ENCODE peak calls at places on chromosome 11, in eight cellular contexts. One of them, this sample, is unnamed.

GRCh38 chr11:118473537-118473936 is 37.2 kb downstream of the KMT2A start:
- DNase-seq in left ventricle myocardium inferior: no peak
- DNase-seq in stimulated activated CD8-positive, alpha-beta memory T cell treated with anti-CD3 and anti-CD28 coated beads, Interleukin-15, amount 100 ng/mL, for 24 hours: no peak
- DNase-seq in Calu3: no peak
- DNase-seq in lower lobe of right lung: no peak
- DNase-seq in head of caudate nucleus: no peak
- DNase-seq in lower leg skin: no peak
- DNase-seq in nephron progenitor cell: no peak
- DNase-seq in this sample: no peak

GRCh38 chr11:87926250-87926970 is 248.8 kb downstream of the RAB38 start:
- DNase-seq in nephron progenitor cell: no peak
- DNase-seq in left ventricle myocardium inferior: no peak
- DNase-seq in lower lobe of right lung: no peak
- DNase-seq in stimulated activated CD8-positive, alpha-beta memory T cell treated with anti-CD3 and anti-CD28 coated beads, Interleukin-15, amount 100 ng/mL, for 24 hours: no peak
- DNase-seq in lower leg skin: no peak
- DNase-seq in Calu3: no peak
- DNase-seq in head of caudate nucleus: no peak
- DNase-seq in this sample: no peak

GRCh38 chr11:68158580-68158979 is 37.4 kb upstream of the CHKA start:
- DNase-seq in lower leg skin: no peak
- DNase-seq in nephron progenitor cell: no peak
- DNase-seq in lower lobe of right lung: no peak
- DNase-seq in stimulated activated CD8-positive, alpha-beta memory T cell treated with anti-CD3 and anti-CD28 coated beads, Interleukin-15, amount 100 ng/mL, for 24 hours: no peak
- DNase-seq in left ventricle myocardium inferior: no peak
- DNase-seq in Calu3: no peak
- DNase-seq in head of caudate nucleus: no peak
- DNase-seq in this sample: no peak

GRCh38 chr11:122784325-122785155 is 53.8 kb upstream of the CRTAM start:
- DNase-seq in nephron progenitor cell: no peak
- DNase-seq in stimulated activated CD8-positive, alpha-beta memory T cell treated with anti-CD3 and anti-CD28 coated beads, Interleukin-15, amount 100 ng/mL, for 24 hours: no peak
- DNase-seq in head of caudate nucleus: no peak
- DNase-seq in Calu3: no peak
- DNase-seq in left ventricle myocardium inferior: no peak
- DNase-seq in lower lobe of right lung: no peak
- DNase-seq in lower leg skin: peak
- DNase-seq in this sample: no peak

GRCh38 chr11:57751676-57752253 is at the start of gene BTBD18:
- DNase-seq in nephron progenitor cell: no peak
- DNase-seq in head of caudate nucleus: no peak
- DNase-seq in lower lobe of right lung: no peak
- DNase-seq in stimulated activated CD8-positive, alpha-beta memory T cell treated with anti-CD3 and anti-CD28 coated beads, Interleukin-15, amount 100 ng/mL, for 24 hours: no peak
- DNase-seq in lower leg skin: no peak
- DNase-seq in left ventricle myocardium inferior: no peak
- DNase-seq in Calu3: peak
- DNase-seq in this sample: no peak

GRCh38 chr11:76803023-76803422 is 19.9 kb downstream of the TSKU start:
- DNase-seq in stimulated activated CD8-positive, alpha-beta memory T cell treated with anti-CD3 and anti-CD28 coated beads, Interleukin-15, amount 100 ng/mL, for 24 hours: no peak
- DNase-seq in lower leg skin: peak
- DNase-seq in head of caudate nucleus: no peak
- DNase-seq in nephron progenitor cell: no peak
- DNase-seq in lower lobe of right lung: no peak
- DNase-seq in Calu3: no peak
- DNase-seq in left ventricle myocardium inferior: no peak
- DNase-seq in this sample: no peak

GRCh38 chr11:68751331-68751856 is at the start of gene TESMIN:
- DNase-seq in stimulated activated CD8-positive, alpha-beta memory T cell treated with anti-CD3 and anti-CD28 coated beads, Interleukin-15, amount 100 ng/mL, for 24 hours: peak
- DNase-seq in lower lobe of right lung: peak
- DNase-seq in left ventricle myocardium inferior: peak
- DNase-seq in head of caudate nucleus: peak
- DNase-seq in nephron progenitor cell: peak
- DNase-seq in lower leg skin: peak
- DNase-seq in Calu3: peak
- DNase-seq in this sample: peak

GRCh38 chr11:130449996-130450419 is 1.6 kb downstream of the ADAMTS15 start:
- DNase-seq in left ventricle myocardium inferior: peak
- DNase-seq in lower leg skin: peak
- DNase-seq in head of caudate nucleus: peak
- DNase-seq in Calu3: no peak
- DNase-seq in nephron progenitor cell: peak
- DNase-seq in stimulated activated CD8-positive, alpha-beta memory T cell treated with anti-CD3 and anti-CD28 coated beads, Interleukin-15, amount 100 ng/mL, for 24 hours: no peak
- DNase-seq in lower lobe of right lung: peak
- DNase-seq in this sample: peak

GRCh38 chr11:134261626-134262488 is 8.5 kb downstream of the ACAD8 start:
- DNase-seq in lower leg skin: no peak
- DNase-seq in nephron progenitor cell: peak
- DNase-seq in left ventricle myocardium inferior: no peak
- DNase-seq in stimulated activated CD8-positive, alpha-beta memory T cell treated with anti-CD3 and anti-CD28 coated beads, Interleukin-15, amount 100 ng/mL, for 24 hours: no peak
- DNase-seq in head of caudate nucleus: no peak
- DNase-seq in Calu3: peak
- DNase-seq in lower lobe of right lung: no peak
- DNase-seq in this sample: no peak

GRCh38 chr11:106424111-106424510 is 346.6 kb downstream of the AASDHPPT start:
- DNase-seq in stimulated activated CD8-positive, alpha-beta memory T cell treated with anti-CD3 and anti-CD28 coated beads, Interleukin-15, amount 100 ng/mL, for 24 hours: no peak
- DNase-seq in nephron progenitor cell: no peak
- DNase-seq in lower lobe of right lung: no peak
- DNase-seq in Calu3: no peak
- DNase-seq in left ventricle myocardium inferior: no peak
- DNase-seq in head of caudate nucleus: no peak
- DNase-seq in lower leg skin: no peak
- DNase-seq in this sample: no peak

GRCh38 chr11:67610302-67610868 is 3.6 kb downstream of the NDUFV1 start:
- DNase-seq in Calu3: no peak
- DNase-seq in left ventricle myocardium inferior: no peak
- DNase-seq in nephron progenitor cell: no peak
- DNase-seq in lower lobe of right lung: no peak
- DNase-seq in lower leg skin: no peak
- DNase-seq in head of caudate nucleus: no peak
- DNase-seq in stimulated activated CD8-positive, alpha-beta memory T cell treated with anti-CD3 and anti-CD28 coated beads, Interleukin-15, amount 100 ng/mL, for 24 hours: no peak
- DNase-seq in this sample: no peak

GRCh38 chr11:57615308-57615707 is 17.8 kb downstream of the SERPING1 start:
- DNase-seq in Calu3: no peak
- DNase-seq in lower leg skin: no peak
- DNase-seq in left ventricle myocardium inferior: no peak
- DNase-seq in lower lobe of right lung: no peak
- DNase-seq in nephron progenitor cell: no peak
- DNase-seq in head of caudate nucleus: no peak
- DNase-seq in stimulated activated CD8-positive, alpha-beta memory T cell treated with anti-CD3 and anti-CD28 coated beads, Interleukin-15, amount 100 ng/mL, for 24 hours: no peak
- DNase-seq in this sample: no peak

GRCh38 chr11:133945087-133945974 is 11.4 kb downstream of the IGSF9B start:
- DNase-seq in nephron progenitor cell: no peak
- DNase-seq in left ventricle myocardium inferior: peak
- DNase-seq in lower leg skin: no peak
- DNase-seq in stimulated activated CD8-positive, alpha-beta memory T cell treated with anti-CD3 and anti-CD28 coated beads, Interleukin-15, amount 100 ng/mL, for 24 hours: no peak
- DNase-seq in lower lobe of right lung: no peak
- DNase-seq in Calu3: peak
- DNase-seq in head of caudate nucleus: peak
- DNase-seq in this sample: peak

GRCh38 chr11:3155691-3156258 is 9.3 kb downstream of the OSBPL5 start:
- DNase-seq in head of caudate nucleus: no peak
- DNase-seq in stimulated activated CD8-positive, alpha-beta memory T cell treated with anti-CD3 and anti-CD28 coated beads, Interleukin-15, amount 100 ng/mL, for 24 hours: no peak
- DNase-seq in Calu3: no peak
- DNase-seq in nephron progenitor cell: peak
- DNase-seq in left ventricle myocardium inferior: peak
- DNase-seq in lower lobe of right lung: peak
- DNase-seq in lower leg skin: no peak
- DNase-seq in this sample: no peak

GRCh38 chr11:44572884-44573283 is 7.4 kb downstream of the CD82 start:
- DNase-seq in left ventricle myocardium inferior: no peak
- DNase-seq in stimulated activated CD8-positive, alpha-beta memory T cell treated with anti-CD3 and anti-CD28 coated beads, Interleukin-15, amount 100 ng/mL, for 24 hours: no peak
- DNase-seq in head of caudate nucleus: no peak
- DNase-seq in Calu3: no peak
- DNase-seq in lower leg skin: peak
- DNase-seq in lower lobe of right lung: no peak
- DNase-seq in nephron progenitor cell: no peak
- DNase-seq in this sample: no peak

GRCh38 chr11:45872513-45873356 is 12.7 kb upstream of the MAPK8IP1 start:
- DNase-seq in lower lobe of right lung: no peak
- DNase-seq in Calu3: peak
- DNase-seq in lower leg skin: no peak
- DNase-seq in stimulated activated CD8-positive, alpha-beta memory T cell treated with anti-CD3 and anti-CD28 coated beads, Interleukin-15, amount 100 ng/mL, for 24 hours: no peak
- DNase-seq in head of caudate nucleus: peak
- DNase-seq in nephron progenitor cell: peak
- DNase-seq in left ventricle myocardium inferior: no peak
- DNase-seq in this sample: peak

GRCh38 chr11:130611791-130612251 is 163.4 kb downstream of the ADAMTS15 start:
- DNase-seq in Calu3: no peak
- DNase-seq in lower lobe of right lung: no peak
- DNase-seq in stimulated activated CD8-positive, alpha-beta memory T cell treated with anti-CD3 and anti-CD28 coated beads, Interleukin-15, amount 100 ng/mL, for 24 hours: no peak
- DNase-seq in left ventricle myocardium inferior: no peak
- DNase-seq in lower leg skin: no peak
- DNase-seq in head of caudate nucleus: no peak
- DNase-seq in nephron progenitor cell: no peak
- DNase-seq in this sample: no peak

GRCh38 chr11:6319879-6320410 is 356 bp downstream of the CAVIN3 start:
- DNase-seq in lower leg skin: peak
- DNase-seq in nephron progenitor cell: peak
- DNase-seq in left ventricle myocardium inferior: peak
- DNase-seq in lower lobe of right lung: peak
- DNase-seq in stimulated activated CD8-positive, alpha-beta memory T cell treated with anti-CD3 and anti-CD28 coated beads, Interleukin-15, amount 100 ng/mL, for 24 hours: no peak
- DNase-seq in Calu3: peak
- DNase-seq in head of caudate nucleus: no peak
- DNase-seq in this sample: peak

GRCh38 chr11:12120031-12121008 is 9.9 kb downstream of the MICAL2 start:
- DNase-seq in nephron progenitor cell: no peak
- DNase-seq in lower leg skin: no peak
- DNase-seq in head of caudate nucleus: no peak
- DNase-seq in Calu3: no peak
- DNase-seq in left ventricle myocardium inferior: no peak
- DNase-seq in stimulated activated CD8-positive, alpha-beta memory T cell treated with anti-CD3 and anti-CD28 coated beads, Interleukin-15, amount 100 ng/mL, for 24 hours: no peak
- DNase-seq in lower lobe of right lung: no peak
- DNase-seq in this sample: no peak

GRCh38 chr11:117421041-117421440 is 93.4 kb downstream of the CEP164 start:
- DNase-seq in head of caudate nucleus: no peak
- DNase-seq in lower leg skin: no peak
- DNase-seq in lower lobe of right lung: no peak
- DNase-seq in nephron progenitor cell: no peak
- DNase-seq in stimulated activated CD8-positive, alpha-beta memory T cell treated with anti-CD3 and anti-CD28 coated beads, Interleukin-15, amount 100 ng/mL, for 24 hours: no peak
- DNase-seq in left ventricle myocardium inferior: no peak
- DNase-seq in Calu3: no peak
- DNase-seq in this sample: no peak

GRCh38 chr11:9280655-9281301 is 15.6 kb upstream of the DENND5A start:
- DNase-seq in nephron progenitor cell: no peak
- DNase-seq in left ventricle myocardium inferior: no peak
- DNase-seq in lower leg skin: no peak
- DNase-seq in head of caudate nucleus: no peak
- DNase-seq in stimulated activated CD8-positive, alpha-beta memory T cell treated with anti-CD3 and anti-CD28 coated beads, Interleukin-15, amount 100 ng/mL, for 24 hours: no peak
- DNase-seq in lower lobe of right lung: no peak
- DNase-seq in Calu3: peak
- DNase-seq in this sample: peak

GRCh38 chr11:12361650-12362049 is 15.7 kb upstream of the PARVA start:
- DNase-seq in Calu3: peak
- DNase-seq in left ventricle myocardium inferior: no peak
- DNase-seq in stimulated activated CD8-positive, alpha-beta memory T cell treated with anti-CD3 and anti-CD28 coated beads, Interleukin-15, amount 100 ng/mL, for 24 hours: no peak
- DNase-seq in head of caudate nucleus: no peak
- DNase-seq in lower lobe of right lung: no peak
- DNase-seq in lower leg skin: no peak
- DNase-seq in nephron progenitor cell: no peak
- DNase-seq in this sample: no peak

GRCh38 chr11:35380603-35381002 is 38.8 kb downstream of the SLC1A2 start:
- DNase-seq in left ventricle myocardium inferior: no peak
- DNase-seq in nephron progenitor cell: no peak
- DNase-seq in stimulated activated CD8-positive, alpha-beta memory T cell treated with anti-CD3 and anti-CD28 coated beads, Interleukin-15, amount 100 ng/mL, for 24 hours: no peak
- DNase-seq in Calu3: no peak
- DNase-seq in lower lobe of right lung: no peak
- DNase-seq in head of caudate nucleus: no peak
- DNase-seq in lower leg skin: no peak
- DNase-seq in this sample: no peak

GRCh38 chr11:73507086-73507485 is 90.8 kb downstream of the FAM168A start:
- DNase-seq in head of caudate nucleus: no peak
- DNase-seq in lower lobe of right lung: no peak
- DNase-seq in Calu3: no peak
- DNase-seq in lower leg skin: no peak
- DNase-seq in stimulated activated CD8-positive, alpha-beta memory T cell treated with anti-CD3 and anti-CD28 coated beads, Interleukin-15, amount 100 ng/mL, for 24 hours: no peak
- DNase-seq in left ventricle myocardium inferior: no peak
- DNase-seq in nephron progenitor cell: no peak
- DNase-seq in this sample: no peak

GRCh38 chr11:2355000-2355644 is 22.0 kb upstream of the CD81 start:
- DNase-seq in left ventricle myocardium inferior: no peak
- DNase-seq in head of caudate nucleus: no peak
- DNase-seq in nephron progenitor cell: no peak
- DNase-seq in lower leg skin: no peak
- DNase-seq in lower lobe of right lung: no peak
- DNase-seq in stimulated activated CD8-positive, alpha-beta memory T cell treated with anti-CD3 and anti-CD28 coated beads, Interleukin-15, amount 100 ng/mL, for 24 hours: no peak
- DNase-seq in Calu3: no peak
- DNase-seq in this sample: no peak

GRCh38 chr11:74268451-74268850 is 43.0 kb downstream of the P4HA3 start:
- DNase-seq in lower leg skin: no peak
- DNase-seq in stimulated activated CD8-positive, alpha-beta memory T cell treated with anti-CD3 and anti-CD28 coated beads, Interleukin-15, amount 100 ng/mL, for 24 hours: no peak
- DNase-seq in nephron progenitor cell: no peak
- DNase-seq in lower lobe of right lung: no peak
- DNase-seq in left ventricle myocardium inferior: no peak
- DNase-seq in head of caudate nucleus: no peak
- DNase-seq in Calu3: no peak
- DNase-seq in this sample: no peak

GRCh38 chr11:69643646-69644045 is 2.7 kb downstream of the CCND1 start:
- DNase-seq in left ventricle myocardium inferior: no peak
- DNase-seq in head of caudate nucleus: no peak
- DNase-seq in Calu3: no peak
- DNase-seq in lower lobe of right lung: no peak
- DNase-seq in lower leg skin: no peak
- DNase-seq in nephron progenitor cell: no peak
- DNase-seq in stimulated activated CD8-positive, alpha-beta memory T cell treated with anti-CD3 and anti-CD28 coated beads, Interleukin-15, amount 100 ng/mL, for 24 hours: no peak
- DNase-seq in this sample: no peak

GRCh38 chr11:25943777-25944661 is 387.9 kb upstream of the ANO3 start:
- DNase-seq in left ventricle myocardium inferior: no peak
- DNase-seq in Calu3: no peak
- DNase-seq in stimulated activated CD8-positive, alpha-beta memory T cell treated with anti-CD3 and anti-CD28 coated beads, Interleukin-15, amount 100 ng/mL, for 24 hours: no peak
- DNase-seq in lower lobe of right lung: no peak
- DNase-seq in nephron progenitor cell: no peak
- DNase-seq in head of caudate nucleus: no peak
- DNase-seq in lower leg skin: no peak
- DNase-seq in this sample: no peak

GRCh38 chr11:36077886-36078685 is 134.2 kb downstream of the LDLRAD3 start:
- DNase-seq in head of caudate nucleus: no peak
- DNase-seq in nephron progenitor cell: no peak
- DNase-seq in left ventricle myocardium inferior: no peak
- DNase-seq in stimulated activated CD8-positive, alpha-beta memory T cell treated with anti-CD3 and anti-CD28 coated beads, Interleukin-15, amount 100 ng/mL, for 24 hours: no peak
- DNase-seq in lower leg skin: no peak
- DNase-seq in Calu3: no peak
- DNase-seq in lower lobe of right lung: no peak
- DNase-seq in this sample: no peak

GRCh38 chr11:70572974-70573260 is 174.6 kb downstream of the CTTN start:
- DNase-seq in head of caudate nucleus: no peak
- DNase-seq in lower leg skin: no peak
- DNase-seq in Calu3: no peak
- DNase-seq in left ventricle myocardium inferior: no peak
- DNase-seq in stimulated activated CD8-positive, alpha-beta memory T cell treated with anti-CD3 and anti-CD28 coated beads, Interleukin-15, amount 100 ng/mL, for 24 hours: no peak
- DNase-seq in nephron progenitor cell: no peak
- DNase-seq in lower lobe of right lung: peak
- DNase-seq in this sample: peak

GRCh38 chr11:72239296-72239848 is 4.6 kb downstream of the PHOX2A start:
- DNase-seq in nephron progenitor cell: peak
- DNase-seq in lower leg skin: no peak
- DNase-seq in left ventricle myocardium inferior: peak
- DNase-seq in head of caudate nucleus: no peak
- DNase-seq in Calu3: no peak
- DNase-seq in stimulated activated CD8-positive, alpha-beta memory T cell treated with anti-CD3 and anti-CD28 coated beads, Interleukin-15, amount 100 ng/mL, for 24 hours: no peak
- DNase-seq in lower lobe of right lung: peak
- DNase-seq in this sample: no peak

GRCh38 chr11:73317803-73318202 is 9.7 kb downstream of the ARHGEF17 start:
- DNase-seq in head of caudate nucleus: no peak
- DNase-seq in left ventricle myocardium inferior: no peak
- DNase-seq in lower lobe of right lung: no peak
- DNase-seq in stimulated activated CD8-positive, alpha-beta memory T cell treated with anti-CD3 and anti-CD28 coated beads, Interleukin-15, amount 100 ng/mL, for 24 hours: no peak
- DNase-seq in lower leg skin: no peak
- DNase-seq in nephron progenitor cell: no peak
- DNase-seq in Calu3: no peak
- DNase-seq in this sample: no peak

GRCh38 chr11:23252426-23252825 is 392.2 kb upstream of the CCDC179 start:
- DNase-seq in stimulated activated CD8-positive, alpha-beta memory T cell treated with anti-CD3 and anti-CD28 coated beads, Interleukin-15, amount 100 ng/mL, for 24 hours: no peak
- DNase-seq in lower leg skin: no peak
- DNase-seq in Calu3: no peak
- DNase-seq in nephron progenitor cell: no peak
- DNase-seq in head of caudate nucleus: no peak
- DNase-seq in lower lobe of right lung: no peak
- DNase-seq in left ventricle myocardium inferior: no peak
- DNase-seq in this sample: no peak

GRCh38 chr11:88103337-88104206 is 71.7 kb downstream of the RAB38 start:
- DNase-seq in nephron progenitor cell: peak
- DNase-seq in left ventricle myocardium inferior: no peak
- DNase-seq in Calu3: peak
- DNase-seq in lower lobe of right lung: peak
- DNase-seq in head of caudate nucleus: no peak
- DNase-seq in stimulated activated CD8-positive, alpha-beta memory T cell treated with anti-CD3 and anti-CD28 coated beads, Interleukin-15, amount 100 ng/mL, for 24 hours: no peak
- DNase-seq in lower leg skin: no peak
- DNase-seq in this sample: no peak